ENCODE peak calls at places on chromosomes 1 and 21, in eight cellular contexts. One of them, this sample, is unnamed.

GRCh38 chr1:203124011-203124410 is 3.5 kb upstream of the ADORA1 start:
- DNase-seq in sigmoid colon: no peak
- DNase-seq in esophagus muscularis mucosa: no peak
- DNase-seq in endothelial cell of umbilical vein: no peak
- DNase-seq in transverse colon: no peak
- DNase-seq in breast epithelium: no peak
- DNase-seq in suprapubic skin: no peak
- DNase-seq in GM12878: no peak
- DNase-seq in this sample: no peak

GRCh38 chr1:116352349-116352813 is 20.7 kb upstream of the ATP1A1 start:
- DNase-seq in sigmoid colon: no peak
- DNase-seq in esophagus muscularis mucosa: peak; percentile 66
- DNase-seq in endothelial cell of umbilical vein: no peak
- DNase-seq in transverse colon: no peak
- DNase-seq in breast epithelium: no peak
- DNase-seq in suprapubic skin: no peak
- DNase-seq in GM12878: no peak
- DNase-seq in this sample: no peak

GRCh38 chr1:206575165-206575893 is 36.9 kb downstream of the EIF2D start:
- DNase-seq in sigmoid colon: peak; percentile 74
- DNase-seq in esophagus muscularis mucosa: no peak
- DNase-seq in endothelial cell of umbilical vein: peak; percentile 91
- DNase-seq in transverse colon: peak; percentile 49
- DNase-seq in breast epithelium: no peak
- DNase-seq in suprapubic skin: no peak
- DNase-seq in GM12878: no peak
- DNase-seq in this sample: no peak

GRCh38 chr1:87953732-87954344 is 625.2 kb downstream of the LMO4 start:
- DNase-seq in sigmoid colon: peak; percentile 77
- DNase-seq in esophagus muscularis mucosa: no peak
- DNase-seq in endothelial cell of umbilical vein: peak; percentile 71
- DNase-seq in transverse colon: peak; percentile 75
- DNase-seq in breast epithelium: peak; percentile 39
- DNase-seq in suprapubic skin: no peak
- DNase-seq in GM12878: no peak
- DNase-seq in this sample: no peak

GRCh38 chr21:25759573-25759972 is 24.8 kb downstream of the GABPA start:
- DNase-seq in sigmoid colon: no peak
- DNase-seq in esophagus muscularis mucosa: no peak
- DNase-seq in endothelial cell of umbilical vein: no peak
- DNase-seq in transverse colon: no peak
- DNase-seq in breast epithelium: no peak
- DNase-seq in suprapubic skin: no peak
- DNase-seq in GM12878: no peak
- DNase-seq in this sample: no peak

GRCh38 chr1:18363436-18363835 is 117.3 kb upstream of the KLHDC7A start:
- DNase-seq in sigmoid colon: no peak
- DNase-seq in esophagus muscularis mucosa: no peak
- DNase-seq in endothelial cell of umbilical vein: no peak
- DNase-seq in transverse colon: no peak
- DNase-seq in breast epithelium: no peak
- DNase-seq in suprapubic skin: no peak
- DNase-seq in GM12878: no peak
- DNase-seq in this sample: no peak

GRCh38 chr1:116956378-116956777 is 45.2 kb upstream of the CD101 start:
- DNase-seq in sigmoid colon: no peak
- DNase-seq in esophagus muscularis mucosa: peak; percentile 45
- DNase-seq in endothelial cell of umbilical vein: no peak
- DNase-seq in transverse colon: no peak
- DNase-seq in breast epithelium: no peak
- DNase-seq in suprapubic skin: no peak
- DNase-seq in GM12878: no peak
- DNase-seq in this sample: no peak

GRCh38 chr1:78070758-78071157 is 25.0 kb downstream of the GIPC2 start:
- DNase-seq in sigmoid colon: no peak
- DNase-seq in esophagus muscularis mucosa: no peak
- DNase-seq in endothelial cell of umbilical vein: peak; percentile 87
- DNase-seq in transverse colon: no peak
- DNase-seq in breast epithelium: no peak
- DNase-seq in suprapubic skin: no peak
- DNase-seq in GM12878: no peak
- DNase-seq in this sample: no peak

GRCh38 chr1:66521736-66522365 is 12.1 kb upstream of the SGIP1 start:
- DNase-seq in sigmoid colon: no peak
- DNase-seq in esophagus muscularis mucosa: no peak
- DNase-seq in endothelial cell of umbilical vein: peak; percentile 31
- DNase-seq in transverse colon: no peak
- DNase-seq in breast epithelium: no peak
- DNase-seq in suprapubic skin: no peak
- DNase-seq in GM12878: no peak
- DNase-seq in this sample: no peak

GRCh38 chr1:53070621-53071020 is 8.6 kb downstream of the PODN start:
- DNase-seq in sigmoid colon: peak; percentile 50
- DNase-seq in esophagus muscularis mucosa: no peak
- DNase-seq in endothelial cell of umbilical vein: no peak
- DNase-seq in transverse colon: no peak
- DNase-seq in breast epithelium: no peak
- DNase-seq in suprapubic skin: peak; percentile 64
- DNase-seq in GM12878: no peak
- DNase-seq in this sample: no peak
- TF ChIP-seq POLR2A in sigmoid colon: no peak
- TF ChIP-seq POLR2A in esophagus muscularis mucosa: no peak
- TF ChIP-seq POLR2A in endothelial cell of umbilical vein: no peak
- TF ChIP-seq POLR2A in transverse colon: no peak
- TF ChIP-seq POLR2A in breast epithelium: no peak
- TF ChIP-seq POLR2A in suprapubic skin: no peak
- TF ChIP-seq POLR2A in GM12878: no peak
- TF ChIP-seq POLR2A in this sample: no peak

GRCh38 chr1:59757185-59757747 is 57.5 kb upstream of the HOOK1 start:
- DNase-seq in sigmoid colon: no peak
- DNase-seq in esophagus muscularis mucosa: no peak
- DNase-seq in endothelial cell of umbilical vein: no peak
- DNase-seq in transverse colon: no peak
- DNase-seq in breast epithelium: no peak
- DNase-seq in suprapubic skin: no peak
- DNase-seq in GM12878: no peak
- DNase-seq in this sample: no peak

GRCh38 chr1:59755084-59755685 is 59.6 kb upstream of the HOOK1 start:
- DNase-seq in sigmoid colon: no peak
- DNase-seq in esophagus muscularis mucosa: no peak
- DNase-seq in endothelial cell of umbilical vein: no peak
- DNase-seq in transverse colon: no peak
- DNase-seq in breast epithelium: no peak
- DNase-seq in suprapubic skin: no peak
- DNase-seq in GM12878: no peak
- DNase-seq in this sample: no peak

GRCh38 chr1:59761440-59761839 is 53.3 kb upstream of the HOOK1 start:
- DNase-seq in sigmoid colon: no peak
- DNase-seq in esophagus muscularis mucosa: peak; percentile 37
- DNase-seq in endothelial cell of umbilical vein: no peak
- DNase-seq in transverse colon: no peak
- DNase-seq in breast epithelium: no peak
- DNase-seq in suprapubic skin: no peak
- DNase-seq in GM12878: no peak
- DNase-seq in this sample: no peak

GRCh38 chr1:59763418-59763817 is 51.3 kb upstream of the HOOK1 start:
- DNase-seq in sigmoid colon: no peak
- DNase-seq in esophagus muscularis mucosa: no peak
- DNase-seq in endothelial cell of umbilical vein: no peak
- DNase-seq in transverse colon: no peak
- DNase-seq in breast epithelium: no peak
- DNase-seq in suprapubic skin: no peak
- DNase-seq in GM12878: no peak
- DNase-seq in this sample: no peak

DNA sequence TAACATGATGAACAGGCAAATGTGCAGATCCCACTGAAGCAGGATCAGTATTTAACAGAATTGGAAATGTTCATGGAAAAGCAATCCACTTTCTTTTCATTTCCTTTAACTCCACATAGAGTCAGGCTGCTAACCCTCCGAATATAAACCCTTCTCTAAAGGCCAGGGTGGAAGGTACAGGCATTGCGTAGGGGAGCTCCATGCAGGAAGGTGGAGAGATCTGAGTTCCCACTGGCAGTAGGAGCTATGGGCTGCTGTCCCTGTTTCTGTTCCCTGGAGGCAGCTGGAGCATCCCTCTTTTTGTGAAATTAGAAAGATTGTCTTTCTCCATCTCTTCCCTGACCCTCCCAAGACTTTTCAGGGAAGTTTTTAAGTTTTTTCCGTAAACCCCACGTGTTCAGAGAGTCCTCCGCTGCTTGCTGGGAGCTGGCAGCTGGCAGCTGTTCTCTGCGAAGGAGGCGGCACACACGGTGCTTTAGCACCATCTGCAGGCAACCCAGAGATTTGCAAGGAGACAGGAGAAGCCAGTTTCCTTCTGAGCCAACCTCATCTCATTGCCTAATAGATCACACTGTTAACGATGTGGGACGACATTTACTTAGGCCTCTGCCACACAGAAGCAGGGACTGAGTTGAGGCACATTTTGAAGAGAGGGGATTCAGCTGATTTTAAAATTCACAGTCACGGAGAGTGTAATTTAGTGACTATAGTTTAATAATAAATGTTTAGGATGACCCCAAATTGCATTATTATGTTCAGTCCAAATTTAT is 55.4 kb upstream of the HOOK1 start:
- DNase-seq in sigmoid colon: peak; percentile 94
- DNase-seq in esophagus muscularis mucosa: peak; percentile 95
- DNase-seq in endothelial cell of umbilical vein: peak; percentile 85
- DNase-seq in transverse colon: peak; percentile 82
- DNase-seq in breast epithelium: peak; percentile 80
- DNase-seq in suprapubic skin: peak; percentile 83
- DNase-seq in GM12878: peak; percentile 46
- DNase-seq in this sample: peak; percentile 94
- TF ChIP-seq POLR2AphosphoS5 in sigmoid colon: peak; percentile 24
- TF ChIP-seq POLR2AphosphoS5 in esophagus muscularis mucosa: peak; percentile 79
- TF ChIP-seq POLR2AphosphoS5 in endothelial cell of umbilical vein: no peak
- TF ChIP-seq POLR2AphosphoS5 in transverse colon: peak; percentile 38
- TF ChIP-seq POLR2AphosphoS5 in breast epithelium: peak; percentile 86
- TF ChIP-seq POLR2AphosphoS5 in suprapubic skin: peak; percentile 60
- TF ChIP-seq POLR2AphosphoS5 in GM12878: no peak
- TF ChIP-seq POLR2AphosphoS5 in this sample: peak; percentile 84

DNA sequence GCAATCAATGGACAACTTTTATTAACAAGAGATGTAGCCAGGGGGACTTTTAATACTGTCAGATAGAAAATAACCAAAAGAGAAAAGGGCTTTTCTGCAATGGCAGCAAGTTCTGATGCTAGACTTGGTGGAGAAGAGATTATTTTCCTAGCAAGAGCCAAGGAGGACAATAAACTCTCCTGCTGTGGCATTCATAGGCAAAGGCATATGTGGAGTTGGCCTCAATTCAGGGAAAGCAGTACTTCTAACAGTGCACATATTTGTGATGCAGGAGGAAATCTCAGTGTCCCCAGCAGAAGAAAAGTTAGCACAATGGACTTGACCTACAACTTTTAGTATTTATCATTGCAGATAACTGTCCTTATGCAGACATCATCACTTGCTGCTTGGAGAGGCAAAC is 75.1 kb upstream of the GRIK1 start:
- DNase-seq in sigmoid colon: no peak
- DNase-seq in esophagus muscularis mucosa: no peak
- DNase-seq in endothelial cell of umbilical vein: no peak
- DNase-seq in transverse colon: no peak
- DNase-seq in breast epithelium: no peak
- DNase-seq in suprapubic skin: no peak
- DNase-seq in GM12878: no peak
- DNase-seq in this sample: no peak
- H3K9me3 ChIP-seq in sigmoid colon: no peaks in the 10 kb centered on the region
- H3K9me3 ChIP-seq in esophagus muscularis mucosa: no peaks in the 10 kb centered on the region
- H3K9me3 ChIP-seq in endothelial cell of umbilical vein: peaks cover 4% of the 10 kb centered on the region
- H3K9me3 ChIP-seq in transverse colon: no peaks in the 10 kb centered on the region
- H3K9me3 ChIP-seq in breast epithelium: no peaks in the 10 kb centered on the region
- H3K9me3 ChIP-seq in suprapubic skin: no peaks in the 10 kb centered on the region
- H3K9me3 ChIP-seq in GM12878: no peaks in the 10 kb centered on the region
- H3K9me3 ChIP-seq in this sample: no peaks in the 10 kb centered on the region

GRCh38 chr1:24910210-24910609 is 19.9 kb downstream of the RUNX3 start:
- DNase-seq in sigmoid colon: no peak
- DNase-seq in esophagus muscularis mucosa: no peak
- DNase-seq in endothelial cell of umbilical vein: no peak
- DNase-seq in transverse colon: no peak
- DNase-seq in breast epithelium: no peak
- DNase-seq in suprapubic skin: no peak
- DNase-seq in GM12878: no peak
- DNase-seq in this sample: no peak

GRCh38 chr1:24911651-24912144 is 18.4 kb downstream of the RUNX3 start:
- DNase-seq in sigmoid colon: no peak
- DNase-seq in esophagus muscularis mucosa: no peak
- DNase-seq in endothelial cell of umbilical vein: no peak
- DNase-seq in transverse colon: no peak
- DNase-seq in breast epithelium: no peak
- DNase-seq in suprapubic skin: no peak
- DNase-seq in GM12878: no peak
- DNase-seq in this sample: no peak

GRCh38 chr1:24912359-24913273 is 17.5 kb downstream of the RUNX3 start:
- DNase-seq in sigmoid colon: no peak
- DNase-seq in esophagus muscularis mucosa: no peak
- DNase-seq in endothelial cell of umbilical vein: no peak
- DNase-seq in transverse colon: no peak
- DNase-seq in breast epithelium: no peak
- DNase-seq in suprapubic skin: no peak
- DNase-seq in GM12878: no peak
- DNase-seq in this sample: no peak

GRCh38 chr1:24909388-24909898 is 20.6 kb downstream of the RUNX3 start:
- DNase-seq in sigmoid colon: no peak
- DNase-seq in esophagus muscularis mucosa: no peak
- DNase-seq in endothelial cell of umbilical vein: peak; percentile 69
- DNase-seq in transverse colon: peak; percentile 85
- DNase-seq in breast epithelium: no peak
- DNase-seq in suprapubic skin: no peak
- DNase-seq in GM12878: no peak
- DNase-seq in this sample: no peak

DNA sequence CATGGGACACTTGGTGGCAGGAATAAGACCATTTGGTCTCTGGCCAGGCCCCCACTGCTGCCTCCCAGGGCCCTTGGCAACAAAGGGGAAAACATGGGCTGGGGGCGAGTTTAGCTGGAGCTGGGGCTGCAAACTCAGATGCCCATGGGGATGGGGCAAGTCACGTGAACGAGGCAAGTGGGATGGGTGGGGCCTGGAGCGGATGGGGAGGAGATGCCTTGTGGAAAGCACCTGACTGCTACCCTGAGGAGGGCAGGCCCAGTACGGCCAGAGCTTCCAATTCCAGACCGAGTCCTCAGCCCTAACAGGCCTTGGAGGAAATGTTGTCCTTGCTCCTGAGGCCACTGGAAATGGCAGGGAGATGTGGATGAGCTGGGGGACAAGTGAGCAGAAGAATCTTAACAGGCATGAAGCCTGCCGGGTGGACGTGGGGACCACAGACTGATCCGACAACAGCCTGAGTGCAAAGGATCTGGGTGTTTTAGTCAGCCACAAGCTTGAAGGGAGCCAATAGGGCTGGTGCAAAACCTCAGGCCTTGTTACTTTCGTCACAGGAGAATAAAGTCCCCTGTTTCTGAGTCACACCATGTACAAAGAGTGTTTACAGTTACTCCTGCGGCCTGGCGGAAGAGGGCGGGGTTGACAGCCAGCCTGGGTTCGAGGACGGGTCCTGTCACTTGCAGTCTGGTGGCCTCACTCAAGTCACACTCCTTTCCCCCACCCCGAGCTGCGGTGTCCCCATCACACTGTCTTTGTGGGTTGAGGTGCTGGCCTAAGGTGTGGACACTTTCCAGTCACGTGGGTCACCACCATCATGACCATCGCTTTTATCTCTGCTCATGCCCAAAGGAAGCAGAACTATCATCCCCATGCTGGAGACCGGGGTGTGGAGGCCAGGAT is 19.1 kb downstream of the RUNX3 start:
- DNase-seq in sigmoid colon: no peak
- DNase-seq in esophagus muscularis mucosa: no peak
- DNase-seq in endothelial cell of umbilical vein: no peak
- DNase-seq in transverse colon: peak; percentile 65
- DNase-seq in breast epithelium: peak; percentile 49
- DNase-seq in suprapubic skin: no peak
- DNase-seq in GM12878: no peak
- DNase-seq in this sample: no peak
- TF ChIP-seq POLR2A in sigmoid colon: no peak
- TF ChIP-seq POLR2A in esophagus muscularis mucosa: no peak
- TF ChIP-seq POLR2A in endothelial cell of umbilical vein: no peak
- TF ChIP-seq POLR2A in transverse colon: peak; percentile 64
- TF ChIP-seq POLR2A in breast epithelium: no peak
- TF ChIP-seq POLR2A in suprapubic skin: peak; percentile 36
- TF ChIP-seq POLR2A in GM12878: peak; percentile 50
- TF ChIP-seq POLR2A in this sample: no peak